ENCODE peak calls at places on chromosomes 3 and 15, in nine cellular contexts. H is uterus; J is suprapubic skin; P is CD4-positive, alpha-beta T cell; S is RWPE2; W is cardiac muscle cell; F is HL-60; U is esophagus muscularis mucosa; M is choroid plexus epithelial cell. Q is an unnamed sample.

GRCh38 chr3:44885618-44886017 is 11.2 kb downstream of the TGM4 start:
- DNase-seq in P (no peak), F (no peak), H (no peak), J (no peak), M (peak), W (no peak), U (no peak), S (peak), Q (no peak)

GRCh38 chr15:73867956-73868355 is 5.4 kb upstream of the TBC1D21 start:
- DNase-seq in J (no peak), M (no peak), H (no peak), W (no peak), S (peak), U (no peak), P (no peak), F (no peak), Q (no peak)

GRCh38 chr15:70088887-70089691 is 8.6 kb downstream of the TLE3 start:
- DNase-seq in J (no peak), H (peak), M (peak), P (no peak), F (no peak), S (no peak), W (peak), U (no peak), Q (peak)

GRCh38 chr3:42970557-42970956 is 8.6 kb upstream of the GASK1A start:
- DNase-seq in M (no peak), S (no peak), F (no peak), U (no peak), P (no peak), W (no peak), H (no peak), J (no peak), Q (no peak)

GRCh38 chr3:127814325-127814781 is 8.0 kb downstream of the MGLL start:
- DNase-seq in U (no peak), F (no peak), S (no peak), J (no peak), W (no peak), P (no peak), M (no peak), H (no peak), Q (no peak)

GRCh38 chr3:187222801-187223200 is 25.5 kb downstream of the RTP1 start:
- DNase-seq in U (no peak), S (no peak), P (no peak), M (no peak), H (no peak), F (no peak), J (no peak), W (no peak), Q (no peak)

GRCh38 chr3:50365080-50365841 is 5.9 kb upstream of the TMEM115 start:
- DNase-seq in U (peak), W (peak), M (peak), S (peak), F (peak), P (peak), J (peak), H (peak), Q (no peak)

GRCh38 chr3:178562869-178563232 is 26.6 kb downstream of the KCNMB2 start:
- DNase-seq in W (no peak), F (no peak), M (peak), J (no peak), U (no peak), H (no peak), S (no peak), P (no peak), Q (no peak)

GRCh38 chr15:99123706-99124451 is 19.0 kb downstream of the SYNM start:
- DNase-seq in P (no peak), F (peak), H (peak), U (no peak), J (peak), W (peak), S (peak), M (peak), Q (peak)

GRCh38 chr3:13479332-13479581 is 849 bp upstream of the HDAC11 start:
- DNase-seq in F (no peak), U (no peak), H (no peak), P (peak), S (no peak), W (peak), J (no peak), M (no peak), Q (peak)

GRCh38 chr15:83695901-83696425 is 42.0 kb downstream of the ADAMTSL3 start:
- DNase-seq in F (no peak), J (no peak), S (no peak), W (no peak), U (no peak), M (no peak), P (no peak), H (no peak), Q (no peak)

GRCh38 chr3:151236316-151236715 is 33.3 kb upstream of the GPR171 start:
- DNase-seq in S (no peak), H (peak), W (no peak), M (no peak), J (no peak), F (no peak), U (no peak), P (no peak), Q (no peak)

GRCh38 chr15:68721886-68722285 is 98.8 kb downstream of the ANP32A start:
- DNase-seq in U (no peak), P (no peak), H (no peak), W (no peak), F (no peak), J (no peak), M (no peak), S (no peak), Q (no peak)

GRCh38 chr15:70802629-70803028 is 39.3 kb upstream of the UACA start:
- DNase-seq in W (no peak), F (no peak), M (peak), P (no peak), U (no peak), S (no peak), H (no peak), J (no peak), Q (no peak)

GRCh38 chr15:80934761-80935221 is 54.8 kb downstream of the MESD start:
- DNase-seq in S (no peak), W (peak), M (peak), P (no peak), F (no peak), U (no peak), H (no peak), J (no peak), Q (peak)

GRCh38 chr3:13433931-13434330 is 13.8 kb upstream of the NUP210 start:
- DNase-seq in P (no peak), S (no peak), H (no peak), W (no peak), J (no peak), U (no peak), M (no peak), F (no peak), Q (no peak)

GRCh38 chr3:189337672-189338071 is 165.9 kb downstream of the TPRG1 start:
- DNase-seq in H (no peak), J (no peak), P (no peak), S (no peak), M (no peak), W (no peak), U (no peak), F (no peak), Q (no peak)

GRCh38 chr3:177525414-177525813 is 328.1 kb upstream of the TBL1XR1 start:
- DNase-seq in P (no peak), J (no peak), S (no peak), H (no peak), M (no peak), W (no peak), U (no peak), F (no peak), Q (no peak)

GRCh38 chr3:114565201-114565600 is 271.4 kb downstream of the TIGIT start:
- DNase-seq in P (no peak), S (no peak), F (no peak), H (peak), W (no peak), M (no peak), J (peak), U (no peak), Q (no peak)

GRCh38 chr3:14791343-14791945 is 27.3 kb upstream of the FGD5 start:
- DNase-seq in W (peak), U (no peak), S (peak), P (peak), J (peak), M (peak), H (peak), F (peak), Q (peak)

GRCh38 chr15:66999046-66999557 is 66.3 kb upstream of the SMAD3 start:
- DNase-seq in P (no peak), J (no peak), S (no peak), M (no peak), H (no peak), U (no peak), W (no peak), F (no peak), Q (no peak)

GRCh38 chr3:165783383-165783782 is 53.8 kb downstream of the BCHE start:
- DNase-seq in J (no peak), H (no peak), U (no peak), F (no peak), P (no peak), M (no peak), S (no peak), W (no peak), Q (no peak)

GRCh38 chr3:125141596-125142417 is 70.7 kb downstream of the SLC12A8 start:
- DNase-seq in U (no peak), P (peak), W (peak), M (peak), H (peak), S (no peak), J (no peak), F (peak), Q (no peak)

GRCh38 chr3:57112206-57112605 is 51.7 kb downstream of the SPATA12 start:
- DNase-seq in M (peak), F (no peak), H (no peak), W (peak), S (no peak), J (no peak), P (no peak), U (no peak), Q (no peak)

GRCh38 chr3:126158016-126158911 is 22.1 kb downstream of the ALDH1L1 start:
- DNase-seq in F (no peak), M (no peak), S (no peak), J (no peak), H (no peak), W (no peak), U (peak), P (no peak), Q (no peak)

GRCh38 chr3:127667119-127667681 is 5.6 kb upstream of the ABTB1 start:
- DNase-seq in W (no peak), J (peak), S (no peak), P (no peak), H (no peak), M (no peak), U (no peak), F (no peak), Q (no peak)

GRCh38 chr15:56215769-56216168 is 27.9 kb downstream of the RFX7 start:
- DNase-seq in P (no peak), H (no peak), F (no peak), U (no peak), M (peak), S (no peak), W (no peak), J (no peak), Q (no peak)

GRCh38 chr3:63364495-63364894 is 86.4 kb downstream of the SYNPR start:
- DNase-seq in M (peak), W (peak), S (no peak), J (no peak), F (no peak), P (no peak), U (no peak), H (no peak), Q (no peak)

GRCh38 chr3:53166781-53167291 is 5.8 kb downstream of the PRKCD start:
- DNase-seq in U (no peak), M (peak), F (peak), W (no peak), P (no peak), H (peak), S (no peak), J (no peak), Q (no peak)

GRCh38 chr15:80179025-80179759 is 26.4 kb downstream of the FAH start:
- DNase-seq in M (peak), P (no peak), H (no peak), U (no peak), S (no peak), J (no peak), F (no peak), W (no peak), Q (no peak)

GRCh38 chr3:157542711-157543485 is 39.7 kb upstream of the VEPH1 start:
- DNase-seq in H (no peak), F (peak), W (peak), S (no peak), J (peak), P (no peak), U (no peak), M (peak), Q (no peak)
- TF ChIP-seq CTCF in H (no peak), F (no peak), W (peak), S (no peak), J (no peak), P (no peak), U (peak), M (peak), Q (peak)

GRCh38 chr3:184761120-184761841 is 49.4 kb upstream of the MAGEF1 start:
- DNase-seq in S (no peak), H (peak), F (no peak), P (no peak), J (no peak), M (peak), W (no peak), U (no peak), Q (no peak)
- TF ChIP-seq CTCF in S (no peak), H (no peak), F (no peak), P (no peak), J (no peak), M (no peak), W (no peak), U (no peak), Q (no peak)

DNA sequence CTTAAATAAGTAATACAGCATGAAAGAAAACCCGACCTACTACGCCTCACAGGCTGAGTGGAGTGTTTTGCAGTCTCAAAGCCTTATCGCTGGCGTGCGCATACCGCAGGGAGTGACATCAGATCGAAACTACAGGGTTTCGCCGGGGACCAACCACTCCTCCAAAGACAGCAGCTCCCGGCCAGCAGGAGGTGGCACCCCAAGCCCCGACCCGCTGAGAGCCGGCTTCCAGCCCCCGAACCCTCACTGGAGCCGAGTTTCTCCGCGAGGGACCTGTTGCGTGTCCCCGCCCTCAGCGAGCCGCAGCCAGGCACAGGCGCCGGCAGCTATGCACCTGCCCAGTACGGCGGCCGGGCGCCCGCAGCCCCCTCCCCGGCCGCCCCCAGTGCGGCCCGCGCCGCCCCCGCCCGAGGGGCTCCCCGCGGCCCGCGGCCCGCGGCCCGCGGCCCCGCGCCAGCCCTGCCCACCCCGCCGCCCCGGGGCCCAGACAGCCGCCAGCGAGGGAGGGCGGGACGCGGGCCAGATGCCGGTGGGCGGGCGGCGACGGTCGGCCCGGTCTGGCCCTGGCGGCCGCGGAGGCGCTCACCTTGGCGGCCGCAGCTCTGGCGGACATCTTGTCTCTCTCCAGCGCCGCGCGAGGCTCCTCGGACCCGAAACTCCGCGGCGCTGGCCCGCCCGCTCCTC is 710 bp downstream of the TJP1 start:
- DNase-seq in S (peak), U (no peak), P (peak), M (peak), J (peak), F (no peak), W (peak), H (peak), Q (peak)
- TF ChIP-seq CTCF in S (peak), U (peak), P (no peak), M (peak), J (peak), F (no peak), W (peak), H (no peak), Q (peak)

GRCh38 chr15:44861917-44862316 is 94.6 kb upstream of the TERB2 start:
- DNase-seq in U (no peak), H (no peak), S (no peak), P (no peak), W (no peak), J (no peak), M (no peak), F (no peak), Q (no peak)
- TF ChIP-seq CTCF in U (no peak), H (no peak), S (no peak), P (no peak), W (no peak), J (no peak), M (no peak), F (no peak), Q (no peak)

GRCh38 chr3:131053021-131053420 is 26.3 kb downstream of the NEK11 start:
- DNase-seq in J (no peak), M (peak), S (no peak), W (no peak), F (no peak), P (no peak), U (no peak), H (no peak), Q (no peak)
- TF ChIP-seq CTCF in J (no peak), M (peak), S (peak), W (peak), F (no peak), P (no peak), U (peak), H (no peak), Q (peak)

DNA sequence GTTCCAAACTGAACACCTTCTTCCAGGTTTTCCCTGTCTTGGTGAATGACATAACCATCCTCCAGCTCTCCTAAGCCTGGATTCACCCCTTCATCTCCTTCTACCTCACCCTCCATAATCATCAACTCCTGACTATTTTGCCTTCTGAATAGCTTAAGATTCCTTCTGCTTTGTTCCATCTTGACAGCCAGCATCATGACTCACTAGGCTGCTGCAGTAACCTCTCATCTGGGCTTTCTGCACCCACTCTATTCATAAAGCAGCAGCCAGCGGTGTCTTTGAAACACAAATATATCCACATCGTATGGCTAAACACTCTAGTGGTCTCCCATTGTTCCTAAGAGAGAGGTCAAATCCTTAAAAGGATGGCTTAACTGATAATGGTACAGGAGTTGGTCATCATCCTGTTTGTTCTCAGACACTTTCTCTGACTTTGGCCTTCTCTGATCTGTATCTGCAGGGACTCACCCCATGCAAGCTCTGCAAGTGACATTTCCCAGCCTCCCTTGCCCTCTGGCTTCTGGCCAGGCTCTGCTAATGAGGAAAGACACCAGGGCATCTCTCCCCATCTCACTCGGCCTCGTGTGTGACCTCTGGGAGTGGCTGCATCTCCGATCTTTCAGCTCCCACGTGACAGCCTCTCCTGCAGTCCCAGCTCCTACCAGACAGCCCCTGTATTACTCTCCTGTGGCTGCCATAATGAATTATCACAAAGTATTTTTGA is 6.1 kb downstream of the GRK7 start:
- DNase-seq in P (no peak), J (no peak), S (no peak), H (no peak), W (peak), U (no peak), F (no peak), M (peak), Q (no peak)
- TF ChIP-seq CTCF in P (no peak), J (no peak), S (no peak), H (no peak), W (no peak), U (no peak), F (no peak), M (no peak), Q (no peak)

DNA sequence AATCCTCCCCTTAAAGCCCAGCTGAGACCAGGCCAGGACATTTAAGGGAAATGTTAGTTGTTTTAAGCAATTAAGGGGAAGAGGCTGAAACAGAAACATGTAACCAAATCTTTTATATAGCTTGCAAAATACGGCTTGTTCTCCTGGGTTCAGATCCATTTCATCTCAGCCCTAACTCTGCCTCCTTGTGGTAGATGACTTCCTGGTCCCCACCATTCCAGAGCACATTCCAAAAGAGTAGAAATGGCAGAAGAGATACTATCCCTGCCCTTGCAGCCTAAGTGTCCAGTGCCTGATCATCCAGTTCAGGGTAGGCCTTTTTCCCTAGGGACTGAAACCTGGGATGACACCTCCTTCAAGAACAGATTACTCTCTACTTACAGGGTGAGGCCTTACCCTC is 266.2 kb upstream of the VEPH1 start:
- DNase-seq in H (no peak), F (no peak), W (no peak), S (no peak), U (no peak), J (no peak), M (no peak), P (no peak), Q (no peak)
- TF ChIP-seq CTCF in H (no peak), F (no peak), W (no peak), S (no peak), U (no peak), J (no peak), M (peak), P (no peak), Q (no peak)

GRCh38 chr15:64856429-64857145 is 14.9 kb downstream of the PLEKHO2 start:
- DNase-seq in J (no peak), W (peak), U (no peak), S (no peak), F (no peak), M (peak), P (no peak), H (peak), Q (no peak)
- TF ChIP-seq CTCF in J (no peak), W (peak), U (no peak), S (no peak), F (no peak), M (peak), P (no peak), H (no peak), Q (peak)

DNA sequence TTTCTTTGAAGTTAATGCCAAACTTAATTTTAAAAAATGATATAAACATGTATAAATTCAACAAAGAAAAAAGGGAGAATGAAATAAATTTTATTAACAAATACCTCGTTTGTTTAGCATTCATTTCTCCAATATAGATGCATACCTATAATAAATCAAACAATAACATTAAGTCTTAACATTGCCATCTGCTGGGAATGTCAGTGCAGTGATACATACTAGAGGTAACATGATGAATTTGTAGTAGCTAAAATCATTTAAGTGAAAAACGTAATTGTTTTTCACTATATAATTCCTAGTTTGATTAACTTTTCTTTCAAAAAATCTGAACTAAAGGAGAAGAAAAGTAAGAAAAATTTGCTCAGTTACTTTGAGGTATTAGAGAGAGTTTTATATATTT is 340.2 kb upstream of the CBLB start:
- DNase-seq in F (no peak), P (no peak), J (no peak), U (no peak), M (peak), H (no peak), W (no peak), S (no peak), Q (no peak)
- TF ChIP-seq CTCF in F (no peak), P (peak), J (no peak), U (peak), M (peak), H (no peak), W (peak), S (peak), Q (peak)

GRCh38 chr3:64763980-64764379 is 76.2 kb upstream of the ADAMTS9 start:
- DNase-seq in W (no peak), J (no peak), U (no peak), H (no peak), S (no peak), P (no peak), F (no peak), M (no peak), Q (no peak)
- TF ChIP-seq CTCF in W (no peak), J (no peak), U (no peak), H (no peak), S (no peak), P (no peak), F (no peak), M (no peak), Q (no peak)